ENCODE peak calls at places on chromosome 5, in eight cellular contexts. N is K562; Q is PC-9; X is pancreas; U is lower lobe of right lung; T is left ventricle myocardium inferior; A is CD4-positive, CD25-positive, alpha-beta regulatory T cell; Z is sigmoid colon. O is an unnamed sample. For H3K36me3, the result is how much of the 10 kb centered on the place peaks cover.

GRCh38 chr5:90381213-90381929 is 28.2 kb downstream of the CETN3 start:
- DNase-seq in N (no peak), Q (peak), X (no peak), U (no peak), T (no peak), A (no peak), Z (no peak), O (no peak)

GRCh38 chr5:56479701-56480304 is 246.7 kb upstream of the ANKRD55 start:
- DNase-seq in N (no peak), Q (no peak), X (no peak), U (no peak), T (no peak), A (no peak), Z (no peak), O (no peak)

GRCh38 chr5:36029914-36030313 is 36.8 kb downstream of the UGT3A2 start:
- DNase-seq in N (no peak), Q (no peak), X (no peak), U (no peak), T (no peak), A (no peak), Z (no peak), O (no peak)

GRCh38 chr5:56829137-56829536 is 13.8 kb downstream of the MAP3K1 start:
- DNase-seq in N (no peak), Q (peak), X (no peak), U (no peak), T (no peak), A (peak), Z (no peak), O (no peak)

GRCh38 chr5:78640622-78641021 is 8.0 kb downstream of the LHFPL2 start:
- DNase-seq in N (no peak), Q (no peak), X (no peak), U (no peak), T (no peak), A (no peak), Z (no peak), O (no peak)

GRCh38 chr5:96079962-96080361 is 118.3 kb upstream of the ELL2 start:
- DNase-seq in N (no peak), Q (no peak), X (no peak), U (no peak), T (no peak), A (no peak), Z (no peak), O (no peak)

GRCh38 chr5:96065577-96066385 is 104.1 kb upstream of the ELL2 start:
- DNase-seq in N (no peak), Q (no peak), X (no peak), U (no peak), T (no peak), A (no peak), Z (no peak), O (no peak)

GRCh38 chr5:141757402-141757801 is 75.4 kb upstream of the ARAP3 start:
- DNase-seq in N (peak), Q (peak), X (peak), U (no peak), T (no peak), A (no peak), Z (no peak), O (no peak)

DNA sequence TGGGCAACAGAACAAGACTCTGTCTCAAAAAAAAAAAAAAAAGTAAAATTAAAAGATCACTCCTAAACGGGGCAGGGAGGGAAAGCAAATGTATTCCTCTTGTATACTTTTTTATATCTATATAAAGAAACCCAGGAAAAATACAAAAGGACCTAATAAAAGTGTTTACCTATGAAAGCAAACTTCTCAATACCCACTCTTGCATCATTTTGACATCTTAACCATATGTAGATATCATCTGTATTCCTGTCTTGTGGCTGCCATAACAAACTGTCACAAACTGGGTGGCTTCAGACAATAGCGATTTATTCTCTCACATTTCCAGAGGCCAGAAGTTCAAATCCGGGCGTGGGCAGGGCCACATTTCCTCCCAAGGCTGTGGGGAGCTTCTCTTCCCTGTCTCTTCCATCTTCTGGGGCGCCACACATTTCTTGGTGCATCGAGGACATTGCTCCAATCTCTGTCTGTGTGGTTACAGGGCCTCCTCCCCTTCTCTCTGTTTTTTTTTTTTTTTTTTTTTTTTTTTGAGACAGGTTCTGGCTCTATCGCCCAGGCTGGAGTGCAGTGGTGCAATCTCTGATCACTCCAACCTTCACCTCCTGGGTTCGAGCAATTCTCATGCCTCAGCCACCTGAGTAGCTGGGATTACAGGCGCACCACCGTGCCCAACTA is 58.4 kb upstream of the IL17B start:
- DNase-seq in N (no peak), Q (no peak), X (no peak), U (no peak), T (no peak), A (no peak), Z (no peak), O (no peak)
- H3K27ac ChIP-seq in N (no peak), Q (no peak), X (no peak), U (no peak), T (peak), A (no peak), Z (peak), O (no peak)

DNA sequence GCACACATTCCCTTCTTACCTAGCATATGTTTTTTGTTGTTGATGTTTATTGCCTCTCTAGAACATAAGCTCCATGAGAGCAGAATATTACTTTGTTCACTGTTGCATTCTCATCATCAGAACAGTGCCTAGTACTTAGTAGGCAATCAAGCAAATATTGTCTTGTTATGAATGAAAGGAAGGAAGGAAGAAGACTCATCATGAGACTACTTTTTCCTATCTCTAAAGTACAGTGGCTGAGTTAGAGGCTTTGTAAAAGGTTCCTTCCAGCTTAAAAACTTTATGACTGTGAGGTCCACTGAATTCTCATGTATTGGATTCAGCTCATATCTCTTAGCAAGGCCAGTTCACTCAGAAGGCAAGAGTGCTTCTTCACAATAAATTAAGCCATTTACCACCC is 171.8 kb upstream of the NR3C1 start:
- DNase-seq in N (no peak), Q (no peak), X (no peak), U (no peak), T (no peak), A (no peak), Z (no peak), O (no peak)
- H3K36me3 ChIP-seq in N (under half), Q (under half), X (under half), U (under half), T (under half), A (under half), Z (under half), O (under half)

GRCh38 chr5:172903790-172904189 is 55.4 kb upstream of the RPL26L1 start:
- DNase-seq in N (no peak), Q (peak), X (peak), U (peak), T (no peak), A (no peak), Z (peak), O (no peak)

GRCh38 chr5:172901788-172902496 is 57.3 kb upstream of the RPL26L1 start:
- DNase-seq in N (no peak), Q (peak), X (no peak), U (no peak), T (no peak), A (no peak), Z (peak), O (no peak)

GRCh38 chr5:172901012-172901780 is 58.0 kb upstream of the RPL26L1 start:
- DNase-seq in N (peak), Q (no peak), X (peak), U (no peak), T (peak), A (no peak), Z (peak), O (no peak)

GRCh38 chr5:172904312-172904642 is 54.9 kb upstream of the RPL26L1 start:
- DNase-seq in N (no peak), Q (no peak), X (no peak), U (no peak), T (no peak), A (no peak), Z (no peak), O (no peak)

DNA sequence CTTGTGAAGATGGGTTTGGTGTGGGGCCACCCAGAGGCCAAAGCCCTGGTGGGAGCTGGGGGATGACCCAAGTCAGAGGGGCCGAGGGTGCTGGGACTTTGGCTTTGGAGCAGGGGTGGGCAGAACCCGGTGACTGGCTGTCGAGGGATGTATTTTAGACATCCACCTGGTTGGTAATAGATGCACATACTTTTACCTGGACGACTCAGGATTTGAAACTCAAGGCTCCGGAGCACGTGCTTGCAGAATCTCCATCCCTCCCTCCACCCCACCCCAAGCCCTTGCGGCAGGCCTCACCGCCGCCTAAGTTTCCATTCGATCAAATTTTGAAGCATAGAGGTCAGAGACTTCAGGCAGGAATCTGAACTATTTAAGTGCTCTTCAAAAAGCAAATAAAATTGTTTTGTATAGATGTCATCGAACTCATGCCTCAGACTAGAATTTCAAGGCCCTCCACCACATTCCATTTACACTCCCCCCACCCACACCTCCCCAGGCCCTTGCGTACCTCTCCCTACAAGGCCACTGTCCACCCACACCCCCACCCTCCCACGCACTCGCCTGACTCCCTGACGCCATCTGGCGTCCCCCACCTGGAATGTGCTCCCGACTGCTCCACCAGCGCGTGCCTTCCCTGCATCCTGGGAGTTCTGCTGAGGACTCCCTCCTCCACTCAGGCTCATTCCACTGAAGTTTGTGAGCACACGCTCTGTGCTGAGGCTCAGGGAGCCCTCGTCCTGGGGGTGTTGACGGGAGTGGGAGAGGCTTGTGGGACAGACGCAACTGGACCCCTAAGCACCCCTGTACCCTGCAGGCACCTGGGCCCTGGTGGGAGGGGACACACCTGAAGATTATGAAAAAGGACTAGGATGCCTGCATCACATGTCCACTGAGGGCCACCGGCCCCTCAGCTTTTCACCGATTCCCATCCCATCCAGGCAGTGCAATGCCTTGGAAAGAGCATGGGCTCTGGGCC is 56.4 kb upstream of the RPL26L1 start:
- DNase-seq in N (peak), Q (peak), X (peak), U (peak), T (peak), A (no peak), Z (peak), O (no peak)
- H3K27ac ChIP-seq in N (peak), Q (peak), X (peak), U (peak), T (peak), A (no peak), Z (peak), O (no peak)

DNA sequence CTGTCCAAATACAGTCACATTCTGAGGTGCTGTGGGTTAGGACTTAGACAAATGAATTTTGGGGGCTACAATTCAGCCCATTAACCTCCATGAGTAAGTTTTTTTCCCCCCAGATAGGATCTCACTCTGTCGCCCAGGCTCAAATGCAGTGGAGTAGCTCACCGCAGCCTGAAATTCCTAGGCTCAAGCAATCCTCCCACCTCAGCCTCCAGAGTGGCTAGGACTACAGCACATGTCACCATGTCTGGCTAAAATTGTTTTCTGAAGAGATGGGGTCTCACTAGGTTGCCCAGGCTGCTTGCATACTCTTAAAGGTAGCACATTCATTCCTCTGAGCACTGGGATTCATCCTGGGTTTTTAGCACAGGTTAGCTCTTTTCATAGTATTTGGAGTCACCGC is 22.2 kb downstream of the PPP2CA start:
- DNase-seq in N (no peak), Q (no peak), X (no peak), U (no peak), T (no peak), A (no peak), Z (no peak), O (no peak)
- H3K36me3 ChIP-seq in N (half or more), Q (half or more), X (under half), U (half or more), T (half or more), A (half or more), Z (under half), O (half or more)

GRCh38 chr5:158074992-158075769 is 216.2 kb upstream of the CLINT1 start:
- DNase-seq in N (peak), Q (no peak), X (peak), U (no peak), T (peak), A (no peak), Z (peak), O (no peak)
- H3K27ac ChIP-seq in N (no peak), Q (no peak), X (peak), U (no peak), T (peak), A (no peak), Z (peak), O (no peak)